ENCODE peak calls at places on chromosome 1, in seven cellular contexts. I is cardiac fibroblast, U is NCI-H774, J is posterior vena cava, T is pancreas, H is Right ventricle myocardium superior, C is GM03348. W is an unnamed sample.

GRCh38 chr1:24946861-24947658 is 17.0 kb upstream of the RUNX3 start:
- DNase-seq in I (peak), U (no peak), J (no peak), T (no peak), H (peak), C (peak), W (no peak)

GRCh38 chr1:219713981-219714381 is 101.1 kb upstream of the ZC3H11B start:
- DNase-seq in I (peak), U (no peak), J (no peak), T (no peak), H (no peak), C (no peak), W (no peak)

GRCh38 chr1:43414634-43415223 is 25.0 kb downstream of the SZT2 start:
- DNase-seq in I (peak), U (peak), J (no peak), T (no peak), H (no peak), C (peak), W (peak)

GRCh38 chr1:110059133-110059863 is 11.2 kb downstream of the ALX3 start:
- DNase-seq in I (no peak), U (no peak), J (peak), T (no peak), H (no peak), C (no peak), W (no peak)

GRCh38 chr1:43432907-43433306 is 20.8 kb downstream of the HYI start:
- DNase-seq in I (no peak), U (no peak), J (peak), T (no peak), H (no peak), C (no peak), W (no peak)

GRCh38 chr1:6445062-6445763 is 20.6 kb downstream of the ESPN start:
- DNase-seq in I (peak), U (no peak), J (no peak), T (peak), H (peak), C (peak), W (peak)

GRCh38 chr1:230907472-230908205 is 39.3 kb upstream of the C1orf198 start:
- DNase-seq in I (no peak), U (no peak), J (no peak), T (no peak), H (no peak), C (no peak), W (no peak)

GRCh38 chr1:154574715-154575114 is 7.1 kb downstream of the CHRNB2 start:
- DNase-seq in I (peak), U (no peak), J (no peak), T (no peak), H (no peak), C (no peak), W (no peak)

GRCh38 chr1:188715566-188715965 is 1762.1 kb downstream of the BRINP3 start:
- DNase-seq in I (no peak), U (peak), J (no peak), T (no peak), H (no peak), C (no peak), W (no peak)

W was measured in lung.